ENCODE peak calls at places on chromosomes 4 and X, in four cellular contexts. M, R, O and W are unnamed samples.

GRCh38 chrX:50941638-50942037 is 31.1 kb downstream of the BMP15 start:
- DNase-seq in O (no peak), M (no peak), R (no peak), W (peak)

GRCh38 chr4:133683967-133684366 is 517.6 kb downstream of the PABPC4L start:
- DNase-seq in R (no peak), O (no peak), M (no peak), W (peak)

GRCh38 chrX:151680805-151681204 is 14.5 kb upstream of the PRRG3 start:
- DNase-seq in M (peak), O (peak), R (no peak), W (no peak)

GRCh38 chrX:78650906-78651437 is 8.2 kb downstream of the RTL3 start:
- DNase-seq in R (no peak), M (peak), O (no peak), W (no peak)

GRCh38 chrX:17860811-17861495 is at the start of gene RAI2:
- DNase-seq in O (peak), R (no peak), M (no peak), W (peak)

GRCh38 chr4:139761461-139761860 is 95.8 kb downstream of the MGST2 start:
- DNase-seq in O (no peak), M (peak), R (no peak), W (no peak)

GRCh38 chr4:24330198-24330972 is 254.0 kb downstream of the DHX15 start:
- DNase-seq in R (no peak), M (peak), O (no peak), W (no peak)

GRCh38 chr4:4849106-4849505 is 10.4 kb upstream of the MSX1 start:
- DNase-seq in O (no peak), M (no peak), R (no peak), W (no peak)

GRCh38 chr4:2069161-2069971 is 10.2 kb downstream of the NAT8L start:
- DNase-seq in M (no peak), O (no peak), R (no peak), W (no peak)

GRCh38 chr4:76856183-76856969 is 41.6 kb downstream of the SOWAHB start:
- DNase-seq in M (peak), R (no peak), O (no peak), W (no peak)

GRCh38 chr4:19227701-19228100 is 1024.0 kb upstream of the SLIT2 start:
- DNase-seq in R (no peak), M (no peak), O (no peak), W (no peak)